ENCODE peak calls at places on chromosomes 11 and 22, in six cellular contexts. One of them, this sample, is unnamed. For H3K4me1, the result is how much of the 10 kb centered on the place peaks cover.

GRCh38 chr11:132286106-132286505 is 915.7 kb downstream of the NTM start:
- DNase-seq in transverse colon: no peak
- DNase-seq in H9: no peak
- DNase-seq in IMR-90: no peak
- DNase-seq in body of pancreas: no peak
- DNase-seq in tibial artery: no peak
- DNase-seq in this sample: no peak

GRCh38 chr11:33747969-33748368 is 11.7 kb upstream of the CD59 start:
- DNase-seq in transverse colon: no peak
- DNase-seq in H9: no peak
- DNase-seq in tibial artery: no peak
- DNase-seq in body of pancreas: no peak
- DNase-seq in IMR-90: peak
- DNase-seq in this sample: no peak

GRCh38 chr22:31020334-31020733 is 51.3 kb downstream of the TUG1 start:
- DNase-seq in H9: peak
- DNase-seq in transverse colon: no peak
- DNase-seq in body of pancreas: no peak
- DNase-seq in tibial artery: no peak
- DNase-seq in IMR-90: no peak
- DNase-seq in this sample: no peak

GRCh38 chr11:65793144-65793581 is 6.3 kb downstream of the OVOL1 start:
- DNase-seq in transverse colon: peak
- DNase-seq in tibial artery: no peak
- DNase-seq in H9: no peak
- DNase-seq in body of pancreas: peak
- DNase-seq in IMR-90: no peak
- DNase-seq in this sample: peak

GRCh38 chr11:3832816-3833215 is 7.9 kb downstream of the RHOG start:
- DNase-seq in IMR-90: no peak
- DNase-seq in H9: no peak
- DNase-seq in tibial artery: no peak
- DNase-seq in body of pancreas: no peak
- DNase-seq in transverse colon: no peak
- DNase-seq in this sample: no peak

GRCh38 chr11:122721201-122721963 is 65.9 kb downstream of the UBASH3B start:
- DNase-seq in transverse colon: no peak
- DNase-seq in IMR-90: peak
- DNase-seq in body of pancreas: no peak
- DNase-seq in H9: no peak
- DNase-seq in tibial artery: no peak
- DNase-seq in this sample: no peak

GRCh38 chr11:115126092-115126491 is 378.1 kb downstream of the CADM1 start:
- DNase-seq in tibial artery: no peak
- DNase-seq in H9: no peak
- DNase-seq in transverse colon: no peak
- DNase-seq in IMR-90: no peak
- DNase-seq in body of pancreas: no peak
- DNase-seq in this sample: no peak

GRCh38 chr22:28015676-28016601 is 96.9 kb upstream of the PITPNB start:
- DNase-seq in transverse colon: peak
- DNase-seq in H9: no peak
- DNase-seq in body of pancreas: peak
- DNase-seq in tibial artery: peak
- DNase-seq in IMR-90: no peak
- DNase-seq in this sample: no peak

GRCh38 chr11:75072582-75072981 is 24.1 kb downstream of the OR2AT4 start:
- DNase-seq in IMR-90: no peak
- DNase-seq in H9: peak
- DNase-seq in body of pancreas: no peak
- DNase-seq in tibial artery: no peak
- DNase-seq in transverse colon: no peak
- DNase-seq in this sample: no peak

GRCh38 chr11:61598886-61599868 is 18.3 kb upstream of the SYT7 start:
- DNase-seq in transverse colon: no peak
- DNase-seq in body of pancreas: no peak
- DNase-seq in tibial artery: no peak
- DNase-seq in IMR-90: peak
- DNase-seq in H9: peak
- DNase-seq in this sample: no peak

GRCh38 chr22:19875531-19876313 is 21.0 kb upstream of the GNB1L start:
- DNase-seq in tibial artery: peak
- DNase-seq in body of pancreas: peak
- DNase-seq in H9: no peak
- DNase-seq in IMR-90: no peak
- DNase-seq in transverse colon: no peak
- DNase-seq in this sample: no peak

GRCh38 chr11:32396991-32397390 is 38.3 kb downstream of the WT1 start:
- DNase-seq in body of pancreas: no peak
- DNase-seq in transverse colon: no peak
- DNase-seq in H9: no peak
- DNase-seq in tibial artery: no peak
- DNase-seq in IMR-90: no peak
- DNase-seq in this sample: no peak

GRCh38 chr11:15737326-15737725 is 619.0 kb downstream of the SOX6 start:
- DNase-seq in H9: no peak
- DNase-seq in tibial artery: no peak
- DNase-seq in transverse colon: no peak
- DNase-seq in IMR-90: peak
- DNase-seq in body of pancreas: no peak
- DNase-seq in this sample: no peak

GRCh38 chr11:69694781-69695180 is 9.0 kb downstream of the FGF19 start:
- DNase-seq in H9: no peak
- DNase-seq in body of pancreas: no peak
- DNase-seq in transverse colon: no peak
- DNase-seq in IMR-90: no peak
- DNase-seq in tibial artery: peak
- DNase-seq in this sample: no peak

GRCh38 chr11:44630511-44631210 is 65.2 kb downstream of the CD82 start:
- DNase-seq in body of pancreas: no peak
- DNase-seq in H9: no peak
- DNase-seq in transverse colon: peak
- DNase-seq in IMR-90: no peak
- DNase-seq in tibial artery: peak
- DNase-seq in this sample: no peak

GRCh38 chr11:526192-526591 is 9.2 kb downstream of the HRAS start:
- DNase-seq in tibial artery: no peak
- DNase-seq in H9: no peak
- DNase-seq in body of pancreas: no peak
- DNase-seq in IMR-90: no peak
- DNase-seq in transverse colon: no peak
- DNase-seq in this sample: no peak

GRCh38 chr11:74749127-74749964 is 697 bp downstream of the RNF169 start:
- DNase-seq in body of pancreas: peak
- DNase-seq in transverse colon: peak
- DNase-seq in H9: peak
- DNase-seq in IMR-90: peak
- DNase-seq in tibial artery: peak
- DNase-seq in this sample: peak

GRCh38 chr11:123284454-123284853 is 89.4 kb upstream of the CLMP start:
- DNase-seq in H9: no peak
- DNase-seq in tibial artery: no peak
- DNase-seq in body of pancreas: no peak
- DNase-seq in transverse colon: no peak
- DNase-seq in IMR-90: no peak
- DNase-seq in this sample: no peak

GRCh38 chr22:37230673-37231405 is 13.2 kb downstream of the RAC2 start:
- DNase-seq in H9: no peak
- DNase-seq in IMR-90: no peak
- DNase-seq in tibial artery: peak
- DNase-seq in body of pancreas: no peak
- DNase-seq in transverse colon: peak
- DNase-seq in this sample: no peak

GRCh38 chr11:76669901-76670474 is 559 bp downstream of the LRRC32 start:
- DNase-seq in IMR-90: peak
- DNase-seq in body of pancreas: peak
- DNase-seq in tibial artery: peak
- DNase-seq in H9: no peak
- DNase-seq in transverse colon: no peak
- DNase-seq in this sample: no peak

GRCh38 chr11:112238041-112238440 is 11.8 kb downstream of the PTS start:
- DNase-seq in tibial artery: no peak
- DNase-seq in H9: no peak
- DNase-seq in transverse colon: no peak
- DNase-seq in body of pancreas: no peak
- DNase-seq in IMR-90: no peak
- DNase-seq in this sample: no peak

GRCh38 chr11:33195391-33196190 is 34.3 kb upstream of the CSTF3 start:
- DNase-seq in body of pancreas: no peak
- DNase-seq in IMR-90: peak
- DNase-seq in H9: no peak
- DNase-seq in transverse colon: no peak
- DNase-seq in tibial artery: no peak
- DNase-seq in this sample: no peak

GRCh38 chr11:5700422-5701064 is 11.0 kb downstream of the TRIM22 start:
- DNase-seq in H9: no peak
- DNase-seq in IMR-90: no peak
- DNase-seq in tibial artery: no peak
- DNase-seq in transverse colon: no peak
- DNase-seq in body of pancreas: no peak
- DNase-seq in this sample: no peak

GRCh38 chr11:68584097-68584496 is 100.2 kb upstream of the GAL start:
- DNase-seq in IMR-90: peak
- DNase-seq in tibial artery: peak
- DNase-seq in transverse colon: peak
- DNase-seq in body of pancreas: peak
- DNase-seq in H9: peak
- DNase-seq in this sample: no peak

GRCh38 chr22:17779286-17780115 is 5.2 kb upstream of the BID start:
- DNase-seq in body of pancreas: no peak
- DNase-seq in tibial artery: no peak
- DNase-seq in transverse colon: no peak
- DNase-seq in IMR-90: no peak
- DNase-seq in H9: no peak
- DNase-seq in this sample: no peak

DNA sequence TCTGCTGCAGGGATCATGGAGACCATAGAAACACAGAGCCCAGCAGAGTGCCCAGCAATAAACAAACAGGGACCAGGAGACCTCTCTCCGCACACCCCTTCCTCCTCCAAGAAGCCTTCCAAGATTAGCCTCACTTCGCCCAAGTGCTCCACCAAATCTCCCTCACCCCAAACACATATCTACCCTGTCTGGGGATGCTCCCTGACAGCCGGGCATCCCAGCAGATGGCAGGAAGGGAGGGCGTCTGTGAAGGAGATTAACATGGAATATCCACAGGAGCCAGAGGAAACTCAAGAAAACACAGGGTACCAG is 26.5 kb downstream of the ARAP1 start:
- DNase-seq in tibial artery: no peak
- DNase-seq in H9: no peak
- DNase-seq in IMR-90: no peak
- DNase-seq in body of pancreas: no peak
- DNase-seq in transverse colon: no peak
- DNase-seq in this sample: no peak
- H3K4me1 ChIP-seq in tibial artery: under half
- H3K4me1 ChIP-seq in H9: under half
- H3K4me1 ChIP-seq in IMR-90: under half
- H3K4me1 ChIP-seq in body of pancreas: under half
- H3K4me1 ChIP-seq in transverse colon: under half
- H3K4me1 ChIP-seq in this sample: under half

DNA sequence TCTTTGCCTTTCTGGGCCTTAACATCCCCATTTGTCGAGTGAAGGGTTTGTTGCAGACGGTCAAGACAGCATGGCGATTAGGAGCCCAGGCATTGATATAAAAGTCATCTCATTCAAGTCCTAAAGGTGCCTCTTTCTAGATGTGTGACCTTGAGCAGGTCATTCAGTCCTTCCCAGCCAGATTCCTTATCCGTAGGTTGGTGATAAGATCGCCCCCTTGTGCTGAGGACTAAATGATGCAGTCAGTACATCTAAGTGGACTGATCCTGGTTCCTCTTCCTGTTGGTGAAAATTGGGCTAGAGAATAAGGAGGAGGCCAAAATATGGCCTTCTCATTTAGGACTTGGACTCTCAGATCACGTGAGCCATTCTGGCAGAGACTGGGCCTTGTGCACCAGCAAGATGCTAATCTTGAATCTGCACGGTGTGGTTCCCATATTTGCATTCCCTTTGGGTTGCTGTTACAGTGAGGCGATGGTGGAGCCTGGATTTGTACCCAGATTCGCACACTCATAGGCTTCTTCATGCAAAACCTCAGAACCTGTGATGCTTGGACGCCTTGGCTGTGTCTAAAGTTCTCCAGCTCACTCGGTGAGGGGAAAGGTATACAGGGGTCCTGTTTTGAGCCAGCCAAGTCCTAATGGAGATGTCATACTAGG is 156.8 kb downstream of the MYO18B start:
- DNase-seq in transverse colon: no peak
- DNase-seq in tibial artery: no peak
- DNase-seq in body of pancreas: no peak
- DNase-seq in H9: peak
- DNase-seq in IMR-90: no peak
- DNase-seq in this sample: no peak
- TF ChIP-seq CTCF in transverse colon: no peak
- TF ChIP-seq CTCF in tibial artery: no peak
- TF ChIP-seq CTCF in body of pancreas: no peak
- TF ChIP-seq CTCF in H9: peak
- TF ChIP-seq CTCF in IMR-90: peak
- TF ChIP-seq CTCF in this sample: peak

DNA sequence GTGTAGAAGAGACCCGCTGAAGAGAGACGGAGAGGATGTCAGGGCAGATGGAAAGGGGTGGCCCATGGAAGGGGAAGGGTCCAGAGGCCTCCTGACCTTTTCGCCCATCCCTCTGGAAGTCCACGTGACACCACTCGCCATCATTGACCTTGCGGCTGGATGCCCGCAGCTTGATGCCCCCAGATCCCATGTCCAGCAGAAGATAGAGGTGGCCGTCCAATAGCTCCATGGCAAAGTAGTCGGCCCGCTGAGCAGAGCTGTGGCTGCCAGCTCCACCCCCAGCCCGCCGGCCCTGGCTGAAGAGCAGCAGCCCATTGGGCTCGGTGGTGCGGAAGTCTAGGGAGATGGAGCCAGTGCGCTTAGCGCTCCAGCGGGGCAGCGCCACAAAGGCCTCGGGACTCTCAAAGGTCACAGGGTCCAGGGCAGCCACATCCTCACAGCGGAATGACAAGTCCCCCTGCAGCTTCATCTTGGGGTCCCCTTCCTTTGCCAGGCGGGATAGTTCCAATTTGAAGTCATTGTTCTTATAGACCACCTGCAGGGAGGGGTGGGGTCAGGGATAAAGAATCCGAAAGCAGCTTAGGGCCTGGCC is 55.7 kb downstream of the NRXN2 start:
- DNase-seq in H9: no peak
- DNase-seq in body of pancreas: no peak
- DNase-seq in tibial artery: no peak
- DNase-seq in transverse colon: no peak
- DNase-seq in IMR-90: no peak
- DNase-seq in this sample: no peak
- H3K27ac ChIP-seq in H9: no peak
- H3K27ac ChIP-seq in body of pancreas: no peak
- H3K27ac ChIP-seq in tibial artery: no peak
- H3K27ac ChIP-seq in transverse colon: no peak
- H3K27ac ChIP-seq in IMR-90: no peak
- H3K27ac ChIP-seq in this sample: no peak

DNA sequence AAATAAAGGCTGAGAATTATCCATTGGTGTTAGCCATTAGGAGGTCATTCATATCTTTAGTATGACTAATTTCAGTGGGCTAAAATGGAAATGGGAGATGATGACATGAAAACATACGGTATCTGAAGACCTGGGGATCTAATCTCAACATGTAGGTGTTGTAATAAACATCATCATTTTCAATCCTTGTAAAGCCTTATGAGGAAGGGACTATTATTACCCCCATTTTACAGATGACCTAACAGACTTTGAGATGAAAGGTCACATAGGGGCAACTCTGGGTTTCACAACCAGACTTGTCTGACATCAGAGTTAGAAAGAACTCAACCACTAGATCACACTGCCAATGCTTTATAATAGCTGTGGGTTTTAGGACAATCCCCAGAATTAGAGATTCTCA is 34.8 kb upstream of the TMEM135 start:
- DNase-seq in IMR-90: no peak
- DNase-seq in tibial artery: no peak
- DNase-seq in body of pancreas: no peak
- DNase-seq in transverse colon: no peak
- DNase-seq in H9: no peak
- DNase-seq in this sample: no peak
- H3K4me1 ChIP-seq in IMR-90: under half
- H3K4me1 ChIP-seq in tibial artery: under half
- H3K4me1 ChIP-seq in body of pancreas: under half
- H3K4me1 ChIP-seq in transverse colon: under half
- H3K4me1 ChIP-seq in H9: under half
- H3K4me1 ChIP-seq in this sample: under half